ENCODE peak calls at places on chromosome X, in five cellular contexts. L is A673, U is fibroblast of the aortic adventitia, W is AG04450, S is mucosa of descending colon. J is an unnamed sample.

GRCh38 chrX:133892337-133892736 is 93.1 kb downstream of the GPC3 start:
- DNase-seq in L (no peak), W (no peak), U (no peak), S (no peak), J (no peak)

GRCh38 chrX:9566150-9566621 is 101.3 kb downstream of the TBL1X start:
- DNase-seq in L (peak; percentile 80), W (peak; percentile 45), U (peak; percentile 86), S (peak; percentile 64), J (peak; percentile 32)

GRCh38 chrX:40207626-40208025 is 109.9 kb upstream of the BCOR start:
- DNase-seq in L (no peak), W (no peak), S (no peak), U (peak; percentile 39), J (no peak)

GRCh38 chrX:40938418-40938817 is 146.8 kb upstream of the USP9X start:
- DNase-seq in S (no peak), L (peak; percentile 7), U (no peak), W (no peak), J (no peak)

GRCh38 chrX:95156566-95156965 is 1482.6 kb downstream of the FAM133A start:
- DNase-seq in U (no peak), S (no peak), L (no peak), W (no peak), J (no peak)

GRCh38 chrX:97200454-97200853 is 316.7 kb downstream of the RPA4 start:
- DNase-seq in U (no peak), S (no peak), L (no peak), W (no peak), J (no peak)

GRCh38 chrX:14032383-14032782 is 2.7 kb upstream of the GEMIN8 start:
- DNase-seq in S (peak; percentile 76), L (peak; percentile 75), W (peak; percentile 6), U (peak; percentile 84), J (no peak)

GRCh38 chrX:43836435-43837184 is 45.6 kb downstream of the MAOB start:
- DNase-seq in S (peak; percentile 11), L (peak; percentile 48), U (peak; percentile 52), W (peak; percentile 2), J (no peak)

GRCh38 chrX:19545651-19546050 is 30.3 kb upstream of the MAP3K15 start:
- DNase-seq in W (no peak), L (no peak), U (no peak), S (no peak), J (no peak)

GRCh38 chrX:2474280-2474962 is 26.4 kb downstream of the DHRSX start:
- DNase-seq in L (peak; percentile 33), S (no peak), U (no peak), W (no peak), J (no peak)

GRCh38 chrX:114675365-114675764 is 91.5 kb downstream of the HTR2C start:
- DNase-seq in W (no peak), U (peak; percentile 61), L (no peak), S (no peak), J (peak; percentile 54)

GRCh38 chrX:68438575-68438974 is 5.3 kb upstream of the OPHN1 start:
- DNase-seq in W (no peak), U (no peak), L (no peak), S (no peak), J (no peak)

GRCh38 chrX:45353462-45353861 is 152.8 kb upstream of the DIPK2B start:
- DNase-seq in S (no peak), W (no peak), U (peak; percentile 52), L (no peak), J (no peak)

GRCh38 chrX:48468693-48469691 is 1.1 kb downstream of the SLC38A5 start:
- DNase-seq in L (peak; percentile 53), S (peak; percentile 42), W (no peak), U (no peak), J (no peak)

GRCh38 chrX:30489323-30489722 is 88.2 kb downstream of the TASL start:
- DNase-seq in W (no peak), L (peak; percentile 45), U (no peak), S (no peak), J (no peak)

GRCh38 chrX:53009032-53009431 is 39.6 kb upstream of the GPR173 start:
- DNase-seq in L (no peak), S (no peak), W (no peak), U (no peak), J (no peak)

GRCh38 chrX:44245730-44246129 is 97.7 kb downstream of the EFHC2 start:
- DNase-seq in L (no peak), U (no peak), W (no peak), S (no peak), J (no peak)

GRCh38 chrX:37921758-37922157 is 74.4 kb upstream of the DYNLT3 start:
- DNase-seq in W (no peak), U (peak; percentile 31), L (peak; percentile 85), S (no peak), J (peak; percentile 38)

GRCh38 chrX:69285881-69286545 is 120.8 kb upstream of the PJA1 start:
- DNase-seq in W (no peak), U (peak; percentile 26), S (peak; percentile 71), L (peak; percentile 91), J (no peak)

GRCh38 chrX:74467656-74468055 is 46.4 kb downstream of the SLC16A2 start:
- DNase-seq in L (no peak), U (peak; percentile 4), S (no peak), W (no peak), J (no peak)

GRCh38 chrX:106038625-106039024 is at the start of gene SERPINA7:
- DNase-seq in U (no peak), S (peak; percentile 1), L (no peak), W (no peak), J (no peak)

GRCh38 chrX:121179972-121180371 is 132.6 kb downstream of the GLUD2 start:
- DNase-seq in S (no peak), U (no peak), L (peak; percentile 42), W (no peak), J (no peak)

GRCh38 chrX:38552721-38553120 is 8.6 kb upstream of the TSPAN7 start:
- DNase-seq in L (no peak), U (no peak), W (no peak), S (no peak), J (no peak)

GRCh38 chrX:149830192-149830873 is 48.6 kb downstream of the MAGEA9 start:
- DNase-seq in W (no peak), S (no peak), L (peak; percentile 3), U (peak; percentile 33), J (no peak)

GRCh38 chrX:7889138-7889537 is 38.1 kb downstream of the PNPLA4 start:
- DNase-seq in L (no peak), S (no peak), W (no peak), U (no peak), J (no peak)

GRCh38 chrX:36683507-36683906 is 324.7 kb upstream of the FAM47C start:
- DNase-seq in L (no peak), S (no peak), U (no peak), W (no peak), J (no peak)

GRCh38 chrX:36684053-36684452 is 324.1 kb upstream of the FAM47C start:
- DNase-seq in S (no peak), U (no peak), W (no peak), L (peak; percentile 18), J (no peak)
- TF ChIP-seq CTCF in S (no peak), U (no peak), W (no peak), L (peak; percentile 52), J (no peak)

DNA sequence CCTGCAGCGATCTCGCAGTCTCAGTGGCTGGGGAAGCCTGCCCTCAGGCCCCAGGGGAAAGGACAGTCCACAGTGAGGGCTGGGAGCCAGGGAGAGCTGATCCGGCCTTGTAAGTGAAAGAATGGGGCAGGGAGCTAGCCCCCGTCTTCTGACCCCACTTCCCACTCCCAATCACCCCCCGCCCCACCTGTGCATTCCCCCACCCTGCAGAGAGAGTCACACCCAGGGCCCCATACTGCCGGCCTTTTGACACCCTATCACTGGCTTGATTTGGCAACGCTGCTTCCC is 3.8 kb downstream of the ARHGAP4 start:
- DNase-seq in U (no peak), L (no peak), W (no peak), S (no peak), J (no peak)
- H3K4me3 ChIP-seq in U (no peak overlapping the region), L (no peak overlapping the region), W (no peak overlapping the region), S (no peak overlapping the region), J (no peak overlapping the region)

GRCh38 chrX:103536071-103536470 is 16.8 kb upstream of the RAB40A start:
- DNase-seq in L (no peak), S (no peak), W (no peak), U (no peak), J (no peak)

GRCh38 chrX:103530540-103530939 is 11.3 kb upstream of the RAB40A start:
- DNase-seq in W (no peak), U (no peak), L (no peak), S (no peak), J (no peak)

GRCh38 chrX:103535206-103535605 is 15.9 kb upstream of the RAB40A start:
- DNase-seq in W (no peak), S (no peak), U (no peak), L (no peak), J (no peak)

GRCh38 chrX:103531002-103531401 is 11.7 kb upstream of the RAB40A start:
- DNase-seq in S (no peak), L (peak; percentile 48), U (peak; percentile 79), W (peak; percentile 44), J (peak; percentile 55)

GRCh38 chrX:103533428-103534216 is 14.3 kb upstream of the RAB40A start:
- DNase-seq in L (peak; percentile 72), S (peak; percentile 88), W (peak; percentile 38), U (peak; percentile 81), J (no peak)
- TF ChIP-seq CTCF in L (peak; percentile 86), S (peak; percentile 53), W (peak; percentile 69), U (peak; percentile 82), J (peak; percentile 66)

GRCh38 chrX:132023896-132024386 is 839 bp downstream of the STK26 start:
- DNase-seq in L (peak; percentile 30), U (no peak), S (peak; percentile 49), W (no peak), J (no peak)

GRCh38 chrX:132022115-132022862 is 813 bp upstream of the STK26 start:
- DNase-seq in L (peak; percentile 23), W (no peak), S (no peak), U (no peak), J (no peak)

GRCh38 chrX:132025085-132025484 is 2.0 kb downstream of the STK26 start:
- DNase-seq in S (no peak), W (no peak), U (no peak), L (peak; percentile 49), J (no peak)

GRCh38 chrX:132023117-132023895 is at the start of gene STK26:
- DNase-seq in S (peak; percentile 74), W (no peak), U (peak; percentile 10), L (peak; percentile 88), J (no peak)

GRCh38 chrX:132022863-132023116 is 312 bp upstream of the STK26 start:
- DNase-seq in S (no peak), W (no peak), L (no peak), U (no peak), J (no peak)
- H3K4me3 ChIP-seq in S (peak overlapping the region; percentile 34), W (peak overlapping the region; percentile 43), L (peak overlapping the region; percentile 72), U (peak overlapping the region; percentile 57), J (peak overlapping the region; percentile 50)